ENCODE peak calls at places on chromosome 3, in eight cellular contexts. One of them, this sample, is unnamed.

GRCh38 chr3:13389378-13389777 is 30.7 kb downstream of the NUP210 start:
- DNase-seq in A549: no peak
- DNase-seq in Panc1: no peak
- DNase-seq in uterus: no peak
- DNase-seq in IMR-90: no peak
- DNase-seq in SK-N-SH: no peak
- DNase-seq in K562: no peak
- DNase-seq in aorta: no peak
- DNase-seq in this sample: no peak

GRCh38 chr3:55526332-55527030 is 39.4 kb upstream of the WNT5A start:
- DNase-seq in SK-N-SH: no peak
- DNase-seq in uterus: no peak
- DNase-seq in Panc1: no peak
- DNase-seq in A549: no peak
- DNase-seq in aorta: no peak
- DNase-seq in K562: no peak
- DNase-seq in IMR-90: no peak
- DNase-seq in this sample: no peak

GRCh38 chr3:37072892-37073291 is 79.6 kb downstream of the MLH1 start:
- DNase-seq in IMR-90: peak
- DNase-seq in uterus: no peak
- DNase-seq in SK-N-SH: no peak
- DNase-seq in A549: no peak
- DNase-seq in K562: peak
- DNase-seq in aorta: no peak
- DNase-seq in Panc1: no peak
- DNase-seq in this sample: no peak

GRCh38 chr3:172317481-172317880 is 130.8 kb downstream of the GHSR start:
- DNase-seq in uterus: no peak
- DNase-seq in K562: no peak
- DNase-seq in A549: no peak
- DNase-seq in aorta: no peak
- DNase-seq in SK-N-SH: no peak
- DNase-seq in Panc1: no peak
- DNase-seq in IMR-90: no peak
- DNase-seq in this sample: no peak

GRCh38 chr3:53816430-53816829 is 29.8 kb downstream of the CHDH start:
- DNase-seq in aorta: no peak
- DNase-seq in A549: no peak
- DNase-seq in SK-N-SH: no peak
- DNase-seq in K562: no peak
- DNase-seq in uterus: no peak
- DNase-seq in Panc1: no peak
- DNase-seq in IMR-90: no peak
- DNase-seq in this sample: no peak

GRCh38 chr3:152384412-152384811 is 115.7 kb downstream of the MBNL1 start:
- DNase-seq in uterus: no peak
- DNase-seq in IMR-90: no peak
- DNase-seq in A549: no peak
- DNase-seq in aorta: no peak
- DNase-seq in Panc1: no peak
- DNase-seq in K562: no peak
- DNase-seq in SK-N-SH: no peak
- DNase-seq in this sample: no peak

GRCh38 chr3:4985330-4986174 is 6.3 kb downstream of the BHLHE40 start:
- DNase-seq in K562: peak
- DNase-seq in Panc1: no peak
- DNase-seq in A549: peak
- DNase-seq in uterus: peak
- DNase-seq in SK-N-SH: no peak
- DNase-seq in aorta: no peak
- DNase-seq in IMR-90: peak
- DNase-seq in this sample: no peak

GRCh38 chr3:155805204-155805801 is 775 bp downstream of the C3orf33 start:
- DNase-seq in aorta: no peak
- DNase-seq in IMR-90: no peak
- DNase-seq in K562: peak
- DNase-seq in SK-N-SH: no peak
- DNase-seq in uterus: peak
- DNase-seq in A549: peak
- DNase-seq in Panc1: no peak
- DNase-seq in this sample: peak

GRCh38 chr3:18559323-18559972 is 134.3 kb upstream of the SATB1 start:
- DNase-seq in SK-N-SH: peak
- DNase-seq in uterus: no peak
- DNase-seq in A549: peak
- DNase-seq in K562: peak
- DNase-seq in Panc1: peak
- DNase-seq in IMR-90: no peak
- DNase-seq in aorta: no peak
- DNase-seq in this sample: peak

GRCh38 chr3:31213869-31214486 is 318.7 kb upstream of the STT3B start:
- DNase-seq in K562: no peak
- DNase-seq in A549: no peak
- DNase-seq in uterus: no peak
- DNase-seq in IMR-90: no peak
- DNase-seq in SK-N-SH: no peak
- DNase-seq in aorta: no peak
- DNase-seq in Panc1: no peak
- DNase-seq in this sample: peak

GRCh38 chr3:125151916-125152315 is 60.6 kb downstream of the SLC12A8 start:
- DNase-seq in IMR-90: peak
- DNase-seq in Panc1: no peak
- DNase-seq in SK-N-SH: no peak
- DNase-seq in uterus: no peak
- DNase-seq in K562: no peak
- DNase-seq in aorta: no peak
- DNase-seq in A549: no peak
- DNase-seq in this sample: no peak

GRCh38 chr3:117669761-117670160 is 960.2 kb downstream of the TUSC7 start:
- DNase-seq in IMR-90: no peak
- DNase-seq in A549: no peak
- DNase-seq in Panc1: no peak
- DNase-seq in SK-N-SH: no peak
- DNase-seq in uterus: no peak
- DNase-seq in aorta: no peak
- DNase-seq in K562: no peak
- DNase-seq in this sample: no peak

GRCh38 chr3:11826628-11827265 is 19.9 kb downstream of the TAMM41 start:
- DNase-seq in K562: no peak
- DNase-seq in SK-N-SH: no peak
- DNase-seq in uterus: no peak
- DNase-seq in A549: no peak
- DNase-seq in aorta: no peak
- DNase-seq in Panc1: no peak
- DNase-seq in IMR-90: peak
- DNase-seq in this sample: no peak

GRCh38 chr3:40871411-40871810 is 327.9 kb upstream of the CTNNB1 start:
- DNase-seq in SK-N-SH: no peak
- DNase-seq in aorta: no peak
- DNase-seq in A549: no peak
- DNase-seq in Panc1: no peak
- DNase-seq in K562: no peak
- DNase-seq in IMR-90: no peak
- DNase-seq in uterus: no peak
- DNase-seq in this sample: no peak

GRCh38 chr3:30539214-30539613 is 67.2 kb upstream of the TGFBR2 start:
- DNase-seq in Panc1: no peak
- DNase-seq in A549: no peak
- DNase-seq in IMR-90: no peak
- DNase-seq in SK-N-SH: no peak
- DNase-seq in uterus: no peak
- DNase-seq in K562: no peak
- DNase-seq in aorta: no peak
- DNase-seq in this sample: no peak

GRCh38 chr3:50194903-50195500 is 3.6 kb downstream of the GNAT1 start:
- DNase-seq in K562: peak
- DNase-seq in IMR-90: no peak
- DNase-seq in Panc1: no peak
- DNase-seq in A549: no peak
- DNase-seq in aorta: no peak
- DNase-seq in SK-N-SH: peak
- DNase-seq in uterus: no peak
- DNase-seq in this sample: no peak

GRCh38 chr3:151599103-151599672 is 134.5 kb upstream of the AADACL2 start:
- DNase-seq in uterus: no peak
- DNase-seq in aorta: no peak
- DNase-seq in IMR-90: no peak
- DNase-seq in A549: no peak
- DNase-seq in SK-N-SH: no peak
- DNase-seq in Panc1: no peak
- DNase-seq in K562: peak
- DNase-seq in this sample: no peak

DNA sequence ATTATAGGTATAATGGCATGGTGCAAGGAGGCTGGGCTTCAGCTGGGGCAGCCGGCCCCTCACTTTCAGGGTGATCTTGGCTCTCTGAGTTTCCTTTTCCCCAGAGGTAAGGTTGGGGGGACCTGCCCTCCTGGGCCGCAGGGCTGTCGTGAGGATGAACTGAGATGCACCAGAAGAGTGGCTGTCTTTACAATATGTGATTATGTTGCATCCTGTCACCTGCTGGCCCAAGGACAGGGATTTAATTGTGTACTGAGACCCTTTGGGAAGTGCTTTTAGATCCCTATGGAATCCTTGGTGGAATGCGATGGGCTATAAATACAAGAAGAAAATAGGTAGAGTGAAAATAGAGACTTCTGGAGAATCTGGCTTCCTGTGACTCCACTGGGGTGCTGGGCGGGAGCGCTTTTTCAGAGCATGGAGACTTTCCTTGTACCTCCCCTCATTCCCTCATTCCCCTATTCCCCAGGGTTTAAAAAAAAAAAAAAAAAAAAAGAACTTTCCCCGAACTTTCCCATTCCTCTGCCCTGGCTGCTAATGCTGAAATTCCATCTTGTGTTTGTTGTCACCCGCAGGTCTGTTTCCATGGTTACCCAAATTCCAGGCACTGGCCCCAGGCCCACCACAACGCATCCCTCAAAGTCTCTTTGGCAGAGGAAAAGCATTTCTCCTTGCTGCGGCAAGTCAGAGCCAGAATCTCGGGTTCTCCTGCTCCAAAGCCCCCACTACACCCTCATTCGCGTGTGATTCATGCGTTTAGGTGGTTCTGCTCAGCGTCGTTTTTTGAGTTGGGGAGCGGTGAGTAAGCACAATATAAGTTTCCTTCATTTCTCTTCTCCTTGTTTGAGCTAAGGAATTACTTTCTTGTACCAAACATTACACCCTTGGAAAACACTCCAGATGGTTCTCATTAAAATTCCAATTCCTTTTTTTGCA is 21.8 kb downstream of the ANAPC13 start:
- DNase-seq in SK-N-SH: peak
- DNase-seq in IMR-90: peak
- DNase-seq in aorta: peak
- DNase-seq in A549: no peak
- DNase-seq in Panc1: no peak
- DNase-seq in K562: no peak
- DNase-seq in uterus: peak
- DNase-seq in this sample: no peak
- H3K27ac ChIP-seq in SK-N-SH: peak
- H3K27ac ChIP-seq in IMR-90: peak
- H3K27ac ChIP-seq in aorta: peak
- H3K27ac ChIP-seq in A549: no peak
- H3K27ac ChIP-seq in Panc1: no peak
- H3K27ac ChIP-seq in K562: no peak
- H3K27ac ChIP-seq in uterus: peak
- H3K27ac ChIP-seq in this sample: no peak

GRCh38 chr3:167735233-167736107 is at the start of gene SERPINI1:
- DNase-seq in K562: peak
- DNase-seq in A549: peak
- DNase-seq in SK-N-SH: peak
- DNase-seq in aorta: peak
- DNase-seq in Panc1: peak
- DNase-seq in IMR-90: peak
- DNase-seq in uterus: peak
- DNase-seq in this sample: no peak

GRCh38 chr3:167738037-167738436 is 2.5 kb downstream of the SERPINI1 start:
- DNase-seq in uterus: no peak
- DNase-seq in A549: no peak
- DNase-seq in aorta: no peak
- DNase-seq in K562: no peak
- DNase-seq in SK-N-SH: no peak
- DNase-seq in Panc1: no peak
- DNase-seq in IMR-90: no peak
- DNase-seq in this sample: no peak

GRCh38 chr3:167736264-167736787 is 805 bp downstream of the SERPINI1 start:
- DNase-seq in IMR-90: no peak
- DNase-seq in aorta: no peak
- DNase-seq in K562: no peak
- DNase-seq in SK-N-SH: peak
- DNase-seq in Panc1: no peak
- DNase-seq in A549: no peak
- DNase-seq in uterus: no peak
- DNase-seq in this sample: no peak

GRCh38 chr3:167739190-167739589 is 3.7 kb downstream of the SERPINI1 start:
- DNase-seq in A549: no peak
- DNase-seq in aorta: no peak
- DNase-seq in K562: peak
- DNase-seq in uterus: no peak
- DNase-seq in SK-N-SH: no peak
- DNase-seq in IMR-90: no peak
- DNase-seq in Panc1: no peak
- DNase-seq in this sample: no peak

GRCh38 chr3:167736997-167737396 is 1.5 kb downstream of the SERPINI1 start:
- DNase-seq in aorta: no peak
- DNase-seq in SK-N-SH: no peak
- DNase-seq in IMR-90: no peak
- DNase-seq in A549: no peak
- DNase-seq in Panc1: no peak
- DNase-seq in K562: no peak
- DNase-seq in uterus: no peak
- DNase-seq in this sample: no peak
- H3K4me3 ChIP-seq in aorta: no peak
- H3K4me3 ChIP-seq in SK-N-SH: no peak
- H3K4me3 ChIP-seq in IMR-90: no peak
- H3K4me3 ChIP-seq in A549: no peak
- H3K4me3 ChIP-seq in Panc1: no peak
- H3K4me3 ChIP-seq in K562: peak
- H3K4me3 ChIP-seq in uterus: no peak
- H3K4me3 ChIP-seq in this sample: no peak

DNA sequence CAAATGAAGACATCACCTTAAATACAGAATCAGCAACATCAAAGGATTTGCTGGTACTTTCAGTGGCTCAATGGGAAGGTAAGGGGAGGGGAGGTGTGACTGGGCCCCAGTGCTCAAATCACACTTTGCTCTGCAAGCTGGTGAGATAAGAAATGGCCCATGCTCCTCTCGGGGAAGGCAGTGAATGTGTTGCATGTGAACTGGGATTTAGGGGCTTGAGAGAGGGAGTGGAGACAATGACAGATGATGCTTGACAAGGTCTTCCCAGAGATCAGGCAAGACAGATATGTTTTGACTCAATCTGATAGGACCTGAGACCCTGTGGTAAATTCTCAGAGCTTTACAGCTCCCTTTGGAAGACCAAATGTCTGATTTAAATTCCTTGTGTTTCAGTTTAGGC is 233.0 kb upstream of the PROK2 start:
- DNase-seq in A549: no peak
- DNase-seq in IMR-90: no peak
- DNase-seq in Panc1: no peak
- DNase-seq in uterus: no peak
- DNase-seq in K562: peak
- DNase-seq in aorta: no peak
- DNase-seq in SK-N-SH: no peak
- DNase-seq in this sample: no peak
- H3K27ac ChIP-seq in A549: no peak
- H3K27ac ChIP-seq in IMR-90: no peak
- H3K27ac ChIP-seq in Panc1: no peak
- H3K27ac ChIP-seq in uterus: no peak
- H3K27ac ChIP-seq in K562: peak
- H3K27ac ChIP-seq in aorta: no peak
- H3K27ac ChIP-seq in SK-N-SH: no peak
- H3K27ac ChIP-seq in this sample: no peak

GRCh38 chr3:123750209-123750608 is 133.9 kb downstream of the MYLK start:
- DNase-seq in aorta: no peak
- DNase-seq in Panc1: no peak
- DNase-seq in uterus: no peak
- DNase-seq in A549: no peak
- DNase-seq in SK-N-SH: no peak
- DNase-seq in IMR-90: no peak
- DNase-seq in K562: no peak
- DNase-seq in this sample: no peak
- H3K4me3 ChIP-seq in aorta: no peak
- H3K4me3 ChIP-seq in Panc1: no peak
- H3K4me3 ChIP-seq in uterus: no peak
- H3K4me3 ChIP-seq in A549: no peak
- H3K4me3 ChIP-seq in SK-N-SH: no peak
- H3K4me3 ChIP-seq in IMR-90: no peak
- H3K4me3 ChIP-seq in K562: no peak
- H3K4me3 ChIP-seq in this sample: no peak